ENCODE peak calls at places on chromosomes 12 and 14, in six cellular contexts. O is IMR-90; L is PC-9; C is heart left ventricle; H is hepatocyte; Y is CD8-positive, alpha-beta memory T cell. U is an unnamed sample.

GRCh38 chr12:120314220-120314619 is 12.1 kb downstream of the SIRT4 start:
- DNase-seq in O (no peak), L (no peak), C (no peak), H (no peak), Y (no peak), U (no peak)

GRCh38 chr14:103623883-103624482 is 5.0 kb upstream of the KLC1 start:
- DNase-seq in O (no peak), L (no peak), C (peak; percentile 72), H (no peak), Y (no peak), U (peak; percentile 76)

GRCh38 chr12:111102062-111102735 is 181.8 kb upstream of the MYL2 start:
- DNase-seq in O (no peak), L (no peak), C (no peak), H (no peak), Y (no peak), U (no peak)

GRCh38 chr12:666766-667308 is 3.6 kb upstream of the NINJ2 start:
- DNase-seq in O (peak; percentile 40), L (no peak), C (no peak), H (no peak), Y (no peak), U (no peak)

GRCh38 chr12:49916129-49916919 is 12.6 kb upstream of the FAIM2 start:
- DNase-seq in O (no peak), L (no peak), C (no peak), H (no peak), Y (no peak), U (no peak)

GRCh38 chr12:28216016-28216415 is 25.8 kb downstream of the CCDC91 start:
- DNase-seq in O (no peak), L (no peak), C (no peak), H (no peak), Y (no peak), U (no peak)

GRCh38 chr14:105532735-105533141 is 6.4 kb downstream of the TMEM121 start:
- DNase-seq in O (no peak), L (no peak), C (no peak), H (peak; percentile 4), Y (no peak), U (no peak)

GRCh38 chr14:37903561-37904191 is 304.0 kb upstream of the SSTR1 start:
- DNase-seq in O (peak; percentile 59), L (peak; percentile 1), C (no peak), H (peak; percentile 77), Y (no peak), U (no peak)

GRCh38 chr12:120006248-120006975 is 17.4 kb downstream of the BICDL1 start:
- DNase-seq in O (no peak), L (no peak), C (no peak), H (no peak), Y (no peak), U (no peak)

GRCh38 chr14:94738786-94739185 is 31.1 kb downstream of the GSC start:
- DNase-seq in O (no peak), L (no peak), C (no peak), H (no peak), Y (no peak), U (no peak)

GRCh38 chr14:99234982-99235491 is 37.0 kb downstream of the BCL11B start:
- DNase-seq in O (no peak), L (no peak), C (no peak), H (peak; percentile 70), Y (peak; percentile 72), U (no peak)

GRCh38 chr12:100348657-100349454 is 8.0 kb upstream of the SLC17A8 start:
- DNase-seq in O (peak; percentile 38), L (no peak), C (no peak), H (peak; percentile 35), Y (no peak), U (no peak)

GRCh38 chr14:104345316-104346111 is 207.1 kb downstream of the KIF26A start:
- DNase-seq in O (no peak), L (no peak), C (no peak), H (no peak), Y (no peak), U (no peak)

GRCh38 chr12:76274699-76275098 is 73.5 kb downstream of the BBS10 start:
- DNase-seq in O (peak; percentile 77), L (no peak), C (no peak), H (no peak), Y (no peak), U (no peak)

GRCh38 chr12:47891356-47891755 is 13.4 kb downstream of the VDR start:
- DNase-seq in O (no peak), L (no peak), C (no peak), H (no peak), Y (no peak), U (no peak)

GRCh38 chr14:86038401-86038985 is 508.5 kb downstream of the FLRT2 start:
- DNase-seq in O (peak; percentile 62), L (peak; percentile 1), C (peak; percentile 31), H (peak; percentile 77), Y (no peak), U (peak; percentile 32)

GRCh38 chr14:93430319-93430801 is 379 bp upstream of the UNC79 start:
- DNase-seq in O (no peak), L (no peak), C (no peak), H (peak; percentile 41), Y (no peak), U (no peak)

GRCh38 chr14:105307052-105307727 is 6.4 kb upstream of the BRF1 start:
- DNase-seq in O (no peak), L (no peak), C (no peak), H (no peak), Y (no peak), U (no peak)

GRCh38 chr14:65062096-65063075 is 39.9 kb downstream of the MAX start:
- DNase-seq in O (no peak), L (no peak), C (no peak), H (no peak), Y (no peak), U (no peak)

GRCh38 chr12:48029811-48030650 is 25.8 kb upstream of the COL2A1 start:
- DNase-seq in O (no peak), L (no peak), C (no peak), H (no peak), Y (no peak), U (no peak)

DNA sequence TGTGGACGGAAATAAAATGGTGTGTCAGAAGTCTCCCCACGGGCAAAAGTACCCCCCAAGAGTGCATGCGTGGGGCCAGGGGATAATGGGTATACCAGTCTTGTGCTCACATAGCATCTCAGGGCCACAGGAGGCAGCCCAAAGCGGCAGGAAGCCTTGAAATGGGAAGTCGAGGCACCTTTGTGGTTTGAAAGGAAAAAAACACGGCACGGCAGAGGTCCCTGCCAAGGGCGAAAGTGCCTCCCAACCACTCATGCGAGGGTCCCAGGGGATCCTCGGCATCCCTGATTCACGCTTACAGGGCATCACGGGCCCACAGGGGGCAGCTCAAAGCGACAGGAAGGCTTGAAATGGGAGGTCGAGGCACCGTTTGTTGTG is 583.2 kb downstream of the ALG10 start:
- DNase-seq in O (no peak), L (no peak), C (no peak), H (no peak), Y (no peak), U (no peak)
- H3K9me3 ChIP-seq in O (peaks cover 51% of the 10 kb centered on the region), L (no peaks in the 10 kb centered on the region), C (no peaks in the 10 kb centered on the region), H (no peaks in the 10 kb centered on the region), Y (no peaks in the 10 kb centered on the region), U (no peaks in the 10 kb centered on the region)

GRCh38 chr12:93972411-93973208 is 175.8 kb upstream of the PLXNC1 start:
- DNase-seq in O (peak; percentile 75), L (no peak), C (no peak), H (no peak), Y (no peak), U (no peak)

GRCh38 chr12:93970892-93971688 is 177.3 kb upstream of the PLXNC1 start:
- DNase-seq in O (no peak), L (no peak), C (no peak), H (no peak), Y (no peak), U (no peak)

GRCh38 chr12:93978553-93978952 is 169.8 kb upstream of the PLXNC1 start:
- DNase-seq in O (peak; percentile 67), L (no peak), C (no peak), H (peak; percentile 38), Y (no peak), U (peak; percentile 57)

GRCh38 chr12:93976024-93976423 is 172.4 kb upstream of the PLXNC1 start:
- DNase-seq in O (no peak), L (no peak), C (no peak), H (no peak), Y (no peak), U (no peak)

DNA sequence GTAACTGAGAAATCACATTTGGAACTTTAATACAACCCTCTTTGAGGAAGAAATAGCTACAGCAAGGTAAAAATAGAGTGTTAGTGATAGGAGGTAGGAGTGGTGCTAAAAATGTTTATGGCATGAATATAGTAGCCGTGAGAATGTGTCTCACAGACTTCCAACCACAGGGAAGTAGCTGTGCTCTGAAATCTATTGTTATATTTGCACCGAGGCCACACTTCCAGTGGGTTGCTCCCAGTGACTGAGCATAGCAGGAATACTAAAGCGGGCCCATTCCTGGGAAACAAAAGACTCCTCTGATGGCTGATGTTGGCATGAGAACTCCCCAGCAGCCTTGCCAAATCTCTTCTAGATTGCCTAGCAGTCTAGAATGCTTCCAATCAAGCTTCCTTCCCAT is 174.1 kb upstream of the PLXNC1 start:
- DNase-seq in O (no peak), L (no peak), C (no peak), H (no peak), Y (no peak), U (no peak)
- H3K4me3 ChIP-seq in O (no peak overlapping the region), L (no peak overlapping the region), C (no peak overlapping the region), H (no peak overlapping the region), Y (no peak overlapping the region), U (no peak overlapping the region)

GRCh38 chr14:24673059-24673458 is 39.1 kb upstream of the GZMB start:
- DNase-seq in O (no peak), L (no peak), C (no peak), H (no peak), Y (no peak), U (no peak)

GRCh38 chr14:24677956-24678355 is 44.0 kb upstream of the GZMB start:
- DNase-seq in O (no peak), L (no peak), C (no peak), H (no peak), Y (no peak), U (no peak)

GRCh38 chr14:24674204-24674970 is 40.4 kb upstream of the GZMB start:
- DNase-seq in O (no peak), L (no peak), C (no peak), H (no peak), Y (peak; percentile 40), U (no peak)

GRCh38 chr14:24670594-24670993 is 36.6 kb upstream of the GZMB start:
- DNase-seq in O (no peak), L (no peak), C (no peak), H (no peak), Y (no peak), U (no peak)

GRCh38 chr14:24673534-24674203 is 39.7 kb upstream of the GZMB start:
- DNase-seq in O (no peak), L (no peak), C (no peak), H (no peak), Y (peak; percentile 61), U (no peak)
- H3K27ac ChIP-seq in O (no peak overlapping the region), L (no peak overlapping the region), C (no peak overlapping the region), H (no peak overlapping the region), Y (peak overlapping the region; percentile 38), U (no peak overlapping the region)

GRCh38 chr14:26132061-26132460 is 465.8 kb downstream of the NOVA1 start:
- DNase-seq in O (no peak), L (no peak), C (no peak), H (no peak), Y (no peak), U (no peak)

GRCh38 chr14:26125039-26125438 is 472.8 kb downstream of the NOVA1 start:
- DNase-seq in O (no peak), L (no peak), C (no peak), H (no peak), Y (no peak), U (no peak)

GRCh38 chr14:26128931-26129674 is 468.7 kb downstream of the NOVA1 start:
- DNase-seq in O (no peak), L (no peak), C (no peak), H (no peak), Y (no peak), U (no peak)

GRCh38 chr14:26130690-26131089 is 467.1 kb downstream of the NOVA1 start:
- DNase-seq in O (no peak), L (no peak), C (no peak), H (no peak), Y (no peak), U (no peak)
- H3K9me3 ChIP-seq in O (peaks cover 4% of the 10 kb centered on the region), L (no peaks in the 10 kb centered on the region), C (no peaks in the 10 kb centered on the region), H (no peaks in the 10 kb centered on the region), Y (no peaks in the 10 kb centered on the region), U (no peaks in the 10 kb centered on the region)

U was measured in lung.